ENCODE peak calls at places on chromosomes 12 and 14, in six cellular contexts. One of them, this sample, is unnamed.

GRCh38 chr14:55889124-55889523 is 229.1 kb upstream of the PELI2 start:
- DNase-seq in heart left ventricle: no peak
- DNase-seq in activated CD4-positive, alpha-beta T cell treated with anti-CD3 and anti-CD28 coated beads for 36 hours: no peak
- DNase-seq in brain pericyte: no peak
- DNase-seq in GM20000: no peak
- DNase-seq in heart right ventricle: no peak
- DNase-seq in this sample: no peak

GRCh38 chr12:66144796-66145754 is 14.5 kb upstream of the LLPH start:
- DNase-seq in GM20000: no peak
- DNase-seq in heart left ventricle: no peak
- DNase-seq in activated CD4-positive, alpha-beta T cell treated with anti-CD3 and anti-CD28 coated beads for 36 hours: peak
- DNase-seq in heart right ventricle: peak
- DNase-seq in brain pericyte: no peak
- DNase-seq in this sample: peak

GRCh38 chr12:131982041-131982440 is 32.3 kb downstream of the EP400 start:
- DNase-seq in GM20000: no peak
- DNase-seq in heart right ventricle: no peak
- DNase-seq in brain pericyte: no peak
- DNase-seq in heart left ventricle: no peak
- DNase-seq in activated CD4-positive, alpha-beta T cell treated with anti-CD3 and anti-CD28 coated beads for 36 hours: no peak
- DNase-seq in this sample: no peak

GRCh38 chr12:52506858-52507715 is 13.1 kb downstream of the KRT5 start:
- DNase-seq in activated CD4-positive, alpha-beta T cell treated with anti-CD3 and anti-CD28 coated beads for 36 hours: no peak
- DNase-seq in heart right ventricle: no peak
- DNase-seq in heart left ventricle: no peak
- DNase-seq in brain pericyte: no peak
- DNase-seq in GM20000: peak
- DNase-seq in this sample: peak

GRCh38 chr12:46557539-46558373 is 185.2 kb upstream of the SLC38A2 start:
- DNase-seq in heart right ventricle: no peak
- DNase-seq in heart left ventricle: no peak
- DNase-seq in activated CD4-positive, alpha-beta T cell treated with anti-CD3 and anti-CD28 coated beads for 36 hours: no peak
- DNase-seq in GM20000: no peak
- DNase-seq in brain pericyte: no peak
- DNase-seq in this sample: no peak

GRCh38 chr12:53076461-53076860 is 2.7 kb downstream of the SPRYD3 start:
- DNase-seq in GM20000: no peak
- DNase-seq in activated CD4-positive, alpha-beta T cell treated with anti-CD3 and anti-CD28 coated beads for 36 hours: no peak
- DNase-seq in heart left ventricle: no peak
- DNase-seq in brain pericyte: no peak
- DNase-seq in heart right ventricle: no peak
- DNase-seq in this sample: no peak

GRCh38 chr14:55336161-55336560 is 64.9 kb downstream of the FBXO34 start:
- DNase-seq in heart left ventricle: no peak
- DNase-seq in brain pericyte: no peak
- DNase-seq in heart right ventricle: no peak
- DNase-seq in GM20000: no peak
- DNase-seq in activated CD4-positive, alpha-beta T cell treated with anti-CD3 and anti-CD28 coated beads for 36 hours: peak
- DNase-seq in this sample: no peak

GRCh38 chr14:52015411-52016030 is 26.2 kb downstream of the RTRAF start:
- DNase-seq in heart left ventricle: no peak
- DNase-seq in heart right ventricle: peak
- DNase-seq in activated CD4-positive, alpha-beta T cell treated with anti-CD3 and anti-CD28 coated beads for 36 hours: peak
- DNase-seq in brain pericyte: no peak
- DNase-seq in GM20000: no peak
- DNase-seq in this sample: no peak

GRCh38 chr12:107843351-107844311 is 69.1 kb downstream of the ASCL4 start:
- DNase-seq in activated CD4-positive, alpha-beta T cell treated with anti-CD3 and anti-CD28 coated beads for 36 hours: no peak
- DNase-seq in heart left ventricle: no peak
- DNase-seq in heart right ventricle: no peak
- DNase-seq in brain pericyte: no peak
- DNase-seq in GM20000: peak
- DNase-seq in this sample: no peak

GRCh38 chr12:104006929-104007328 is 41.3 kb downstream of the TDG start:
- DNase-seq in GM20000: no peak
- DNase-seq in brain pericyte: no peak
- DNase-seq in heart left ventricle: no peak
- DNase-seq in heart right ventricle: no peak
- DNase-seq in activated CD4-positive, alpha-beta T cell treated with anti-CD3 and anti-CD28 coated beads for 36 hours: no peak
- DNase-seq in this sample: no peak

GRCh38 chr12:98856897-98857540 is 211.9 kb downstream of the APAF1 start:
- DNase-seq in GM20000: no peak
- DNase-seq in heart right ventricle: no peak
- DNase-seq in brain pericyte: no peak
- DNase-seq in activated CD4-positive, alpha-beta T cell treated with anti-CD3 and anti-CD28 coated beads for 36 hours: no peak
- DNase-seq in heart left ventricle: no peak
- DNase-seq in this sample: no peak

GRCh38 chr14:24310387-24310665 is 386 bp downstream of the LTB4R2 start:
- DNase-seq in activated CD4-positive, alpha-beta T cell treated with anti-CD3 and anti-CD28 coated beads for 36 hours: no peak
- DNase-seq in heart right ventricle: no peak
- DNase-seq in brain pericyte: no peak
- DNase-seq in heart left ventricle: no peak
- DNase-seq in GM20000: no peak
- DNase-seq in this sample: no peak

GRCh38 chr14:96564389-96564788 is 62.2 kb downstream of the PAPOLA start:
- DNase-seq in heart left ventricle: no peak
- DNase-seq in activated CD4-positive, alpha-beta T cell treated with anti-CD3 and anti-CD28 coated beads for 36 hours: no peak
- DNase-seq in brain pericyte: no peak
- DNase-seq in GM20000: no peak
- DNase-seq in heart right ventricle: no peak
- DNase-seq in this sample: peak

GRCh38 chr14:99425272-99425681 is 55.4 kb downstream of the SETD3 start:
- DNase-seq in heart left ventricle: no peak
- DNase-seq in activated CD4-positive, alpha-beta T cell treated with anti-CD3 and anti-CD28 coated beads for 36 hours: no peak
- DNase-seq in brain pericyte: no peak
- DNase-seq in heart right ventricle: no peak
- DNase-seq in GM20000: no peak
- DNase-seq in this sample: no peak

GRCh38 chr12:46089414-46090162 is 99.2 kb upstream of the SCAF11 start:
- DNase-seq in activated CD4-positive, alpha-beta T cell treated with anti-CD3 and anti-CD28 coated beads for 36 hours: no peak
- DNase-seq in brain pericyte: no peak
- DNase-seq in heart left ventricle: no peak
- DNase-seq in heart right ventricle: no peak
- DNase-seq in GM20000: no peak
- DNase-seq in this sample: no peak

GRCh38 chr14:78946949-78947348 is 776.8 kb downstream of the NRXN3 start:
- DNase-seq in heart left ventricle: no peak
- DNase-seq in activated CD4-positive, alpha-beta T cell treated with anti-CD3 and anti-CD28 coated beads for 36 hours: no peak
- DNase-seq in GM20000: no peak
- DNase-seq in brain pericyte: no peak
- DNase-seq in heart right ventricle: no peak
- DNase-seq in this sample: no peak

GRCh38 chr14:96660667-96661066 is 136.5 kb upstream of the VRK1 start:
- DNase-seq in GM20000: no peak
- DNase-seq in activated CD4-positive, alpha-beta T cell treated with anti-CD3 and anti-CD28 coated beads for 36 hours: no peak
- DNase-seq in heart right ventricle: no peak
- DNase-seq in brain pericyte: no peak
- DNase-seq in heart left ventricle: no peak
- DNase-seq in this sample: peak

GRCh38 chr12:27573972-27574371 is 50.0 kb downstream of the PPFIBP1 start:
- DNase-seq in heart right ventricle: no peak
- DNase-seq in GM20000: no peak
- DNase-seq in heart left ventricle: no peak
- DNase-seq in activated CD4-positive, alpha-beta T cell treated with anti-CD3 and anti-CD28 coated beads for 36 hours: no peak
- DNase-seq in brain pericyte: peak
- DNase-seq in this sample: no peak

GRCh38 chr14:70855486-70855885 is 46.2 kb upstream of the MAP3K9 start:
- DNase-seq in heart right ventricle: no peak
- DNase-seq in activated CD4-positive, alpha-beta T cell treated with anti-CD3 and anti-CD28 coated beads for 36 hours: no peak
- DNase-seq in heart left ventricle: no peak
- DNase-seq in brain pericyte: no peak
- DNase-seq in GM20000: no peak
- DNase-seq in this sample: no peak

GRCh38 chr12:116201359-116201758 is 76.1 kb downstream of the MED13L start:
- DNase-seq in brain pericyte: no peak
- DNase-seq in heart left ventricle: no peak
- DNase-seq in activated CD4-positive, alpha-beta T cell treated with anti-CD3 and anti-CD28 coated beads for 36 hours: no peak
- DNase-seq in heart right ventricle: no peak
- DNase-seq in GM20000: no peak
- DNase-seq in this sample: no peak

GRCh38 chr14:35400707-35401421 is 3.7 kb downstream of the NFKBIA start:
- DNase-seq in heart left ventricle: no peak
- DNase-seq in brain pericyte: no peak
- DNase-seq in activated CD4-positive, alpha-beta T cell treated with anti-CD3 and anti-CD28 coated beads for 36 hours: peak
- DNase-seq in GM20000: no peak
- DNase-seq in heart right ventricle: no peak
- DNase-seq in this sample: no peak

GRCh38 chr12:117119592-117120198 is 20.5 kb upstream of the TESC start:
- DNase-seq in brain pericyte: no peak
- DNase-seq in heart left ventricle: no peak
- DNase-seq in activated CD4-positive, alpha-beta T cell treated with anti-CD3 and anti-CD28 coated beads for 36 hours: peak
- DNase-seq in GM20000: peak
- DNase-seq in heart right ventricle: no peak
- DNase-seq in this sample: peak

GRCh38 chr14:92531151-92531873 is 17.7 kb downstream of the RIN3 start:
- DNase-seq in heart left ventricle: no peak
- DNase-seq in brain pericyte: no peak
- DNase-seq in GM20000: no peak
- DNase-seq in heart right ventricle: no peak
- DNase-seq in activated CD4-positive, alpha-beta T cell treated with anti-CD3 and anti-CD28 coated beads for 36 hours: peak
- DNase-seq in this sample: no peak

GRCh38 chr12:117165342-117165741 is 24.9 kb downstream of the FBXO21 start:
- DNase-seq in brain pericyte: no peak
- DNase-seq in heart left ventricle: no peak
- DNase-seq in GM20000: no peak
- DNase-seq in heart right ventricle: no peak
- DNase-seq in activated CD4-positive, alpha-beta T cell treated with anti-CD3 and anti-CD28 coated beads for 36 hours: no peak
- DNase-seq in this sample: no peak

GRCh38 chr14:56173360-56173922 is 55.2 kb downstream of the PELI2 start:
- DNase-seq in heart left ventricle: no peak
- DNase-seq in activated CD4-positive, alpha-beta T cell treated with anti-CD3 and anti-CD28 coated beads for 36 hours: no peak
- DNase-seq in GM20000: no peak
- DNase-seq in heart right ventricle: no peak
- DNase-seq in brain pericyte: no peak
- DNase-seq in this sample: peak

GRCh38 chr14:24376448-24377070 is 8.6 kb downstream of the NFATC4 start:
- DNase-seq in GM20000: no peak
- DNase-seq in brain pericyte: no peak
- DNase-seq in heart left ventricle: no peak
- DNase-seq in heart right ventricle: no peak
- DNase-seq in activated CD4-positive, alpha-beta T cell treated with anti-CD3 and anti-CD28 coated beads for 36 hours: no peak
- DNase-seq in this sample: no peak

GRCh38 chr12:109293106-109293505 is 16.0 kb downstream of the FOXN4 start:
- DNase-seq in activated CD4-positive, alpha-beta T cell treated with anti-CD3 and anti-CD28 coated beads for 36 hours: no peak
- DNase-seq in GM20000: no peak
- DNase-seq in brain pericyte: no peak
- DNase-seq in heart left ventricle: no peak
- DNase-seq in heart right ventricle: no peak
- DNase-seq in this sample: no peak

GRCh38 chr12:131555197-131555820 is 155.6 kb upstream of the SFSWAP start:
- DNase-seq in brain pericyte: no peak
- DNase-seq in heart left ventricle: no peak
- DNase-seq in GM20000: no peak
- DNase-seq in activated CD4-positive, alpha-beta T cell treated with anti-CD3 and anti-CD28 coated beads for 36 hours: no peak
- DNase-seq in heart right ventricle: no peak
- DNase-seq in this sample: no peak

GRCh38 chr14:92475451-92476187 is 38.0 kb upstream of the RIN3 start:
- DNase-seq in activated CD4-positive, alpha-beta T cell treated with anti-CD3 and anti-CD28 coated beads for 36 hours: no peak
- DNase-seq in brain pericyte: no peak
- DNase-seq in heart right ventricle: peak
- DNase-seq in GM20000: no peak
- DNase-seq in heart left ventricle: peak
- DNase-seq in this sample: no peak

GRCh38 chr12:73863541-73863940 is 674.1 kb upstream of the ATXN7L3B start:
- DNase-seq in brain pericyte: no peak
- DNase-seq in heart right ventricle: no peak
- DNase-seq in heart left ventricle: no peak
- DNase-seq in GM20000: no peak
- DNase-seq in activated CD4-positive, alpha-beta T cell treated with anti-CD3 and anti-CD28 coated beads for 36 hours: no peak
- DNase-seq in this sample: no peak

GRCh38 chr14:98576463-98576862 is 695.5 kb downstream of the BCL11B start:
- DNase-seq in heart right ventricle: no peak
- DNase-seq in heart left ventricle: no peak
- DNase-seq in GM20000: no peak
- DNase-seq in brain pericyte: no peak
- DNase-seq in activated CD4-positive, alpha-beta T cell treated with anti-CD3 and anti-CD28 coated beads for 36 hours: no peak
- DNase-seq in this sample: no peak

GRCh38 chr12:101738920-101739665 is at the start of gene SYCP3:
- DNase-seq in brain pericyte: no peak
- DNase-seq in activated CD4-positive, alpha-beta T cell treated with anti-CD3 and anti-CD28 coated beads for 36 hours: no peak
- DNase-seq in heart right ventricle: no peak
- DNase-seq in GM20000: no peak
- DNase-seq in heart left ventricle: no peak
- DNase-seq in this sample: no peak

GRCh38 chr14:77120771-77121743 is 20.5 kb downstream of the ZDHHC22 start:
- DNase-seq in heart left ventricle: no peak
- DNase-seq in brain pericyte: no peak
- DNase-seq in activated CD4-positive, alpha-beta T cell treated with anti-CD3 and anti-CD28 coated beads for 36 hours: peak
- DNase-seq in heart right ventricle: no peak
- DNase-seq in GM20000: peak
- DNase-seq in this sample: peak

This sample was measured in NAMALWA.